ENCODE peak calls at places on chromosomes 3 and 15, in ten cellular contexts. T is T-helper 1 cell; V is T-helper 2 cell treated with Interferon-gamma antibody and Interleukin-4, amounts not matched to agents 5 μg/mL and 100 μg/mL, for 36 hours; B is activated naive CD8-positive, alpha-beta T cell treated with anti-CD3 and anti-CD28 coated beads, Interleukin-2, amount 50 U/mL, for 16 hours; X is CD8-positive, alpha-beta memory T cell; S is fibroblast of the conjunctiva; J is stimulated activated naive CD4-positive, alpha-beta T cell; C is GM23248; H is B cell; U is Ammon's horn. I is an unnamed sample.

GRCh38 chr3:51735950-51736349 is 29.1 kb downstream of the GRM2 start:
- DNase-seq in T (no peak), V (no peak), B (no peak), X (no peak), S (no peak), J (no peak), C (no peak), H (no peak), U (no peak), I (no peak)

GRCh38 chr15:75104804-75105557 is 81.6 kb downstream of the PPCDC start:
- DNase-seq in T (no peak), V (peak), B (no peak), X (no peak), S (peak), J (no peak), C (peak), H (peak), U (peak), I (peak)

GRCh38 chr3:12345141-12345561 is 56.3 kb downstream of the PPARG start:
- DNase-seq in T (no peak), V (no peak), B (no peak), X (no peak), S (no peak), J (no peak), C (peak), H (no peak), U (no peak), I (peak)

GRCh38 chr3:42803800-42804112 is 534 bp downstream of the HIGD1A start:
- DNase-seq in T (no peak), V (peak), B (no peak), X (no peak), S (no peak), J (peak), C (peak), H (no peak), U (peak), I (no peak)

GRCh38 chr3:15726881-15727280 is 70.9 kb downstream of the ANKRD28 start:
- DNase-seq in T (no peak), V (no peak), B (no peak), X (no peak), S (no peak), J (no peak), C (no peak), H (no peak), U (peak), I (no peak)

GRCh38 chr3:60086811-60087210 is 1037.0 kb upstream of the CFAP20DC start:
- DNase-seq in T (no peak), V (peak), B (no peak), X (no peak), S (no peak), J (no peak), C (peak), H (no peak), U (no peak), I (peak)

GRCh38 chr3:128075516-128076464 is 23.6 kb downstream of the SEC61A1 start:
- DNase-seq in T (peak), V (peak), B (peak), X (peak), S (peak), J (peak), C (peak), H (peak), U (peak), I (no peak)

GRCh38 chr3:137764563-137765309 is 621 bp downstream of the SOX14 start:
- DNase-seq in T (no peak), V (no peak), B (no peak), X (no peak), S (no peak), J (no peak), C (no peak), H (no peak), U (no peak), I (no peak)

GRCh38 chr3:21835266-21835665 is 84.3 kb upstream of the ZNF385D start:
- DNase-seq in T (no peak), V (no peak), B (no peak), X (no peak), S (peak), J (no peak), C (peak), H (no peak), U (no peak), I (no peak)

GRCh38 chr15:92690370-92690769 is 34.8 kb upstream of the FAM174B start:
- DNase-seq in T (no peak), V (no peak), B (no peak), X (no peak), S (no peak), J (no peak), C (no peak), H (no peak), U (no peak), I (no peak)

GRCh38 chr3:48270306-48270705 is 29.4 kb downstream of the ZNF589 start:
- DNase-seq in T (no peak), V (no peak), B (no peak), X (no peak), S (no peak), J (no peak), C (no peak), H (no peak), U (no peak), I (no peak)

GRCh38 chr15:77402740-77403379 is 17.0 kb downstream of the PEAK1 start:
- DNase-seq in T (no peak), V (no peak), B (no peak), X (no peak), S (peak), J (no peak), C (peak), H (no peak), U (peak), I (peak)

GRCh38 chr3:41888368-41889076 is 73.4 kb downstream of the ULK4 start:
- DNase-seq in T (no peak), V (no peak), B (no peak), X (no peak), S (no peak), J (no peak), C (no peak), H (no peak), U (no peak), I (no peak)

GRCh38 chr15:62886431-62887071 is 156.0 kb upstream of the TPM1 start:
- DNase-seq in T (no peak), V (no peak), B (no peak), X (no peak), S (no peak), J (no peak), C (peak), H (no peak), U (peak), I (no peak)

GRCh38 chr3:189727191-189727590 is 96.0 kb downstream of the TP63 start:
- DNase-seq in T (no peak), V (no peak), B (no peak), X (no peak), S (no peak), J (no peak), C (peak), H (no peak), U (no peak), I (no peak)

GRCh38 chr3:174651951-174652350 is 207.2 kb upstream of the NAALADL2 start:
- DNase-seq in T (no peak), V (no peak), B (no peak), X (no peak), S (no peak), J (no peak), C (no peak), H (no peak), U (peak), I (no peak)

GRCh38 chr3:79146024-79146423 is 621.8 kb downstream of the ROBO1 start:
- DNase-seq in T (no peak), V (no peak), B (no peak), X (no peak), S (no peak), J (no peak), C (no peak), H (no peak), U (no peak), I (no peak)

GRCh38 chr3:125115640-125116039 is 59.8 kb upstream of the HEG1 start:
- DNase-seq in T (no peak), V (no peak), B (no peak), X (no peak), S (peak), J (no peak), C (peak), H (no peak), U (no peak), I (no peak)

GRCh38 chr3:47910777-47911440 is 105.3 kb downstream of the MAP4 start:
- DNase-seq in T (no peak), V (no peak), B (no peak), X (no peak), S (peak), J (no peak), C (peak), H (no peak), U (peak), I (peak)

GRCh38 chr3:138289260-138289659 is 40.4 kb downstream of the NME9 start:
- DNase-seq in T (no peak), V (no peak), B (no peak), X (no peak), S (no peak), J (no peak), C (no peak), H (no peak), U (no peak), I (no peak)

GRCh38 chr3:64467255-64467944 is 220.4 kb downstream of the ADAMTS9 start:
- DNase-seq in T (no peak), V (no peak), B (no peak), X (no peak), S (no peak), J (no peak), C (no peak), H (no peak), U (no peak), I (no peak)

GRCh38 chr15:45399381-45400212 is 21.3 kb upstream of the GATM start:
- DNase-seq in T (no peak), V (no peak), B (no peak), X (peak), S (peak), J (peak), C (peak), H (no peak), U (peak), I (no peak)

GRCh38 chr3:53072653-53073552 is 27.0 kb upstream of the SFMBT1 start:
- DNase-seq in T (peak), V (peak), B (peak), X (peak), S (peak), J (peak), C (peak), H (peak), U (peak), I (peak)